ENCODE peak calls at places on chromosomes 11 and 22, in five cellular contexts. One of them, this sample, is unnamed.

GRCh38 chr22:29799217-29799680 is 32.1 kb downstream of the UQCR10 start:
- DNase-seq in H1: no peak
- DNase-seq in SK-N-SH: peak; percentile 71
- DNase-seq in GM12878: no peak
- DNase-seq in K562: peak; percentile 74
- DNase-seq in this sample: peak; percentile 60

GRCh38 chr11:70519117-70519516 is 120.8 kb downstream of the CTTN start:
- DNase-seq in H1: no peak
- DNase-seq in SK-N-SH: no peak
- DNase-seq in GM12878: peak; percentile 11
- DNase-seq in K562: no peak
- DNase-seq in this sample: no peak

GRCh38 chr11:43788394-43788793 is 92.2 kb upstream of the ALKBH3 start:
- DNase-seq in H1: no peak
- DNase-seq in SK-N-SH: no peak
- DNase-seq in GM12878: no peak
- DNase-seq in K562: no peak
- DNase-seq in this sample: no peak

GRCh38 chr22:48807155-48807554 is 1020.5 kb downstream of the BRD1 start:
- DNase-seq in H1: no peak
- DNase-seq in SK-N-SH: no peak
- DNase-seq in GM12878: no peak
- DNase-seq in K562: no peak
- DNase-seq in this sample: no peak

GRCh38 chr11:115222218-115222862 is 281.9 kb downstream of the CADM1 start:
- DNase-seq in H1: no peak
- DNase-seq in SK-N-SH: no peak
- DNase-seq in GM12878: peak; percentile 96
- DNase-seq in K562: no peak
- DNase-seq in this sample: no peak

GRCh38 chr11:78562398-78562797 is 12.3 kb downstream of the NARS2 start:
- DNase-seq in H1: no peak
- DNase-seq in SK-N-SH: no peak
- DNase-seq in GM12878: no peak
- DNase-seq in K562: no peak
- DNase-seq in this sample: no peak

GRCh38 chr22:25940479-25940878 is 198.5 kb downstream of the MYO18B start:
- DNase-seq in H1: no peak
- DNase-seq in SK-N-SH: no peak
- DNase-seq in GM12878: no peak
- DNase-seq in K562: no peak
- DNase-seq in this sample: no peak

GRCh38 chr11:105577645-105578044 is 32.2 kb upstream of the GRIA4 start:
- DNase-seq in H1: no peak
- DNase-seq in SK-N-SH: peak; percentile 17
- DNase-seq in GM12878: no peak
- DNase-seq in K562: no peak
- DNase-seq in this sample: no peak

GRCh38 chr11:100404907-100405306 is 282.2 kb upstream of the ARHGAP42 start:
- DNase-seq in H1: no peak
- DNase-seq in SK-N-SH: no peak
- DNase-seq in GM12878: no peak
- DNase-seq in K562: no peak
- DNase-seq in this sample: no peak

GRCh38 chr11:104432526-104432925 is 268.6 kb upstream of the PDGFD start:
- DNase-seq in H1: no peak
- DNase-seq in SK-N-SH: no peak
- DNase-seq in GM12878: no peak
- DNase-seq in K562: no peak
- DNase-seq in this sample: no peak
- TF ChIP-seq JUND in H1: no peak
- TF ChIP-seq JUND in SK-N-SH: no peak
- TF ChIP-seq JUND in GM12878: no peak
- TF ChIP-seq JUND in K562: no peak
- TF ChIP-seq JUND in this sample: no peak

GRCh38 chr11:118807800-118808778 is 17.1 kb upstream of the DDX6 start:
- DNase-seq in H1: no peak
- DNase-seq in SK-N-SH: no peak
- DNase-seq in GM12878: no peak
- DNase-seq in K562: no peak
- DNase-seq in this sample: no peak
- TF ChIP-seq JUND in H1: no peak
- TF ChIP-seq JUND in SK-N-SH: no peak
- TF ChIP-seq JUND in GM12878: no peak
- TF ChIP-seq JUND in K562: no peak
- TF ChIP-seq JUND in this sample: no peak

DNA sequence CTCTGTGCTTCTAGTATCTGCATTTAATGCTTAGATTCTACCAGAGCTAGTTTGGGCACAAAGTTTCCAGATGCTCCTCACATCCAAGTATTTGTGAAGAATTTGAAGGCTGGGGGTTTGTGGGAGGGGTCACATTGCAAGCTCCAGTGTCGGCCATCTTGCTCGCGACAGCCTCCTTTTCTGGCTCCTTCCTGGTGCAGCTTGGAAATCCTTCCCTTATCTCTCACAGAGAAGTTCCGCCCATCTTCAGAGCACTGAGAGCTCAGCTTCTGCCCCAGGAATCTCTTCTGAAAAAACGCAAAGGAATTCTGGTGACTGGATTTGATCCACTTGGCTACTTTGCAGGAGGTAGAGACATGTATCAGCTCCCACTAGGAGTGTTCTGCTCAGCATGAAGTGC is 497.5 kb downstream of the TBC1D22A start:
- DNase-seq in H1: no peak
- DNase-seq in SK-N-SH: no peak
- DNase-seq in GM12878: no peak
- DNase-seq in K562: no peak
- DNase-seq in this sample: no peak
- TF ChIP-seq JUND in H1: no peak
- TF ChIP-seq JUND in SK-N-SH: no peak
- TF ChIP-seq JUND in GM12878: no peak
- TF ChIP-seq JUND in K562: no peak
- TF ChIP-seq JUND in this sample: no peak

GRCh38 chr11:81033779-81034550 is 1593.1 kb upstream of the TENM4 start:
- DNase-seq in H1: no peak
- DNase-seq in SK-N-SH: no peak
- DNase-seq in GM12878: no peak
- DNase-seq in K562: no peak
- DNase-seq in this sample: no peak
- TF ChIP-seq JUND in H1: no peak
- TF ChIP-seq JUND in SK-N-SH: no peak
- TF ChIP-seq JUND in GM12878: no peak
- TF ChIP-seq JUND in K562: no peak
- TF ChIP-seq JUND in this sample: no peak

DNA sequence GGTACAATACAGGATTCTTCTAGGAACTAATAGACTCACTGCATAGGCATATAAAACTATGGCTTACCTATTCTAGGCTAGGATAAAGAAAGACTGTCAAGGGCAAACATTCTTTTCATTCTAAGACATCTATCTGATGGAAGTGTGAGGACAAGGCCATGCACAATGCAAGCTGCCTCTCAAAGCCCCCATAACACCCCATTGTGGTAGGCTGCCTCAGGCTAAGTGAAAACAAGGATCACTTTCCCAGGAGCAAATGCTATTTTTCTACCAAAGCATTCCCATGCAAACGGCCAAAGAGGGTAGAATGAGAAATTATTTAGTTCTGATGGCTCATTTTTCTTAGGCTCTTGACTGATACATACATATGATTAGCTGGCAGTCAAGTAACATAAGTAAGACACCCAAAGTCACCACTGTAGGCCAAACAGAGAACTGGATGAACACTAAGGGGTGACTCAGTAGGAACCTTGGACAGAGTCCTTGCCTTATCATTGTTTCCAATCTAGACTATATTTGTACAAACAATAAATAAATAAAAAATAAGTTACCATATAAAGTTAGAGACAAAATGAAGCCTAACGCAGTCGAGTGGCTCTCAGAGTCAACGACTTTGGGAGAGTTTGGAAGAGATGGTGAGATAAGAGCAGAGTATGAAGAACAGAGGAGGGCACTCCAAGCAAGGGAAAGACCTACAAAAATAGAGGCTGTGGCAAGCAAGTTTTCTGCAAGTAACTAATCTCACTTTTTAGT is 303.6 kb downstream of the SBF2 start:
- DNase-seq in H1: no peak
- DNase-seq in SK-N-SH: no peak
- DNase-seq in GM12878: no peak
- DNase-seq in K562: no peak
- DNase-seq in this sample: peak; percentile 67
- TF ChIP-seq JUND in H1: no peak
- TF ChIP-seq JUND in SK-N-SH: no peak
- TF ChIP-seq JUND in GM12878: no peak
- TF ChIP-seq JUND in K562: no peak
- TF ChIP-seq JUND in this sample: no peak

GRCh38 chr22:41262250-41262765 is 21.6 kb upstream of the CHADL start:
- DNase-seq in H1: no peak
- DNase-seq in SK-N-SH: no peak
- DNase-seq in GM12878: no peak
- DNase-seq in K562: no peak
- DNase-seq in this sample: no peak

GRCh38 chr22:41261541-41262249 is 21.0 kb upstream of the CHADL start:
- DNase-seq in H1: no peak
- DNase-seq in SK-N-SH: no peak
- DNase-seq in GM12878: no peak
- DNase-seq in K562: no peak
- DNase-seq in this sample: peak; percentile 88

GRCh38 chr22:41267958-41268357 is 18.0 kb downstream of the RANGAP1 start:
- DNase-seq in H1: no peak
- DNase-seq in SK-N-SH: no peak
- DNase-seq in GM12878: no peak
- DNase-seq in K562: no peak
- DNase-seq in this sample: no peak

GRCh38 chr22:41263704-41264103 is 22.3 kb downstream of the RANGAP1 start:
- DNase-seq in H1: no peak
- DNase-seq in SK-N-SH: no peak
- DNase-seq in GM12878: no peak
- DNase-seq in K562: no peak
- DNase-seq in this sample: no peak

DNA sequence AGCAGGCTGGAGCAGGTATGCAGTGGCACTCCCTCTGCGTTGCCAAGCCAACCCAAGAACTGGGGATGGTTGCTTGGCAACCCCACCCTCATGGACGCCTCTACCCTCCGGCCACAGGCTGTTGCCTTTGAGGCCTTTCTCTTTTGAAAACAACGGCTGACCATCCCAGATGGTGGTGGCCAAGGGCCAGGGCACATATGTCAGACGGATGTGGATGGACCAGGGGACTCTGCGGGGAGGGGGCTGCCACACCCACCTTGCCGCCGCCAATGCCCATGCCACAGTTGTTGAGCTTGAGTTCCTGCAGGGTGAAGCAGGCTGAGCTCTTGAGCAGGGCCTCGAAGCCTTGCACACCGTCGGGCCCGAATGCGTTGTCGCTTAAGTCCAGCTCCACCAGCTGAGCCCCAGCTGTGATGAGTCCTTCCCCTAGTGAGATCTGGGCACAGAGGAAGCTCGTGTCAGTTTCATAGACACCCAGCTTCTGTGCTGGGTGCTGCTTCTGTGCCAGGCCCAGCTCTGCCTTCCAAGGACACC is 21.5 kb downstream of the RANGAP1 start:
- DNase-seq in H1: no peak
- DNase-seq in SK-N-SH: no peak
- DNase-seq in GM12878: no peak
- DNase-seq in K562: no peak
- DNase-seq in this sample: no peak
- TF ChIP-seq JUND in H1: no peak
- TF ChIP-seq JUND in SK-N-SH: no peak
- TF ChIP-seq JUND in GM12878: no peak
- TF ChIP-seq JUND in K562: no peak
- TF ChIP-seq JUND in this sample: no peak

DNA sequence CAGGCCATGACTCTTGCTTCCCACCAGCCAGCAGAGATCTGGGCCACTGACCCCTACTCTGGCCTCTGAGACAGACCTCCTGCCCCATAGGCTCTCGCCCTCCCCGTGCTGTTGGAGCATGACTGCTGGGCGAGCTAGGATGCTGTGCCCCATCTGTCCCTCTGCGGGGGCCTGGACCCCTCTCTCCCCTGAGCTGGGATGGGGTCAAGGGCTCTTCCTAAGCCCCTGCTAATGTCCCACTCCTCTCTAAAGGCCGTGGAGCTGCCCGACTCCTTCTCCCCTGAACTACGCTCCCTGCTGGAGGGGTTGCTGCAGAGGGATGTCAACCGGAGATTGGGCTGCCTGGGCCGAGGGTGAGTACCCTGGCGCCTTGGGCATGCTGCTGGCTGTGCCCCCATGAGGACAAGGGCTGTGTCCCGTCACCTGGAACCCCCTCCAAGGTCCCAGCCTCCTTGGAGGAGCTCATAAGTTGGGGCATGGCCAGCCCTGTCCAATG is 6.2 kb upstream of the ANKRD13D start:
- DNase-seq in H1: no peak
- DNase-seq in SK-N-SH: no peak
- DNase-seq in GM12878: no peak
- DNase-seq in K562: no peak
- DNase-seq in this sample: no peak
- TF ChIP-seq JUND in H1: no peak
- TF ChIP-seq JUND in SK-N-SH: no peak
- TF ChIP-seq JUND in GM12878: no peak
- TF ChIP-seq JUND in K562: no peak
- TF ChIP-seq JUND in this sample: no peak

GRCh38 chr11:17974246-17974645 is 38.6 kb downstream of the SERGEF start:
- DNase-seq in H1: no peak
- DNase-seq in SK-N-SH: no peak
- DNase-seq in GM12878: no peak
- DNase-seq in K562: no peak
- DNase-seq in this sample: no peak

GRCh38 chr11:17983569-17983968 is 29.3 kb downstream of the SERGEF start:
- DNase-seq in H1: no peak
- DNase-seq in SK-N-SH: no peak
- DNase-seq in GM12878: no peak
- DNase-seq in K562: no peak
- DNase-seq in this sample: no peak

GRCh38 chr11:17976651-17977050 is 36.2 kb downstream of the SERGEF start:
- DNase-seq in H1: no peak
- DNase-seq in SK-N-SH: no peak
- DNase-seq in GM12878: no peak
- DNase-seq in K562: no peak
- DNase-seq in this sample: no peak

GRCh38 chr11:17979770-17980371 is 33.0 kb downstream of the SERGEF start:
- DNase-seq in H1: peak; percentile 63
- DNase-seq in SK-N-SH: peak; percentile 59
- DNase-seq in GM12878: no peak
- DNase-seq in K562: peak; percentile 74
- DNase-seq in this sample: no peak

GRCh38 chr11:17978553-17979287 is 34.1 kb downstream of the SERGEF start:
- DNase-seq in H1: peak; percentile 71
- DNase-seq in SK-N-SH: peak; percentile 61
- DNase-seq in GM12878: no peak
- DNase-seq in K562: peak; percentile 63
- DNase-seq in this sample: peak; percentile 66
- TF ChIP-seq JUND in H1: peak; percentile 51
- TF ChIP-seq JUND in SK-N-SH: no peak
- TF ChIP-seq JUND in GM12878: no peak
- TF ChIP-seq JUND in K562: no peak
- TF ChIP-seq JUND in this sample: no peak

This sample was measured in T47D.